ENCODE peak calls at places on chromosomes 4 and X, in four cellular contexts. One of them, this sample, is unnamed.

GRCh38 chrX:139920306-139920705 is 12.5 kb downstream of the ATP11C start:
- DNase-seq in GM20000: no peak
- DNase-seq in AG09309: no peak
- DNase-seq in ovary: no peak
- DNase-seq in this sample: no peak

GRCh38 chr4:127049506-127049905 is 583.3 kb upstream of the INTU start:
- DNase-seq in GM20000: no peak
- DNase-seq in AG09309: no peak
- DNase-seq in ovary: no peak
- DNase-seq in this sample: no peak

GRCh38 chr4:186932631-186933150 is 209.0 kb upstream of the FAT1 start:
- DNase-seq in GM20000: no peak
- DNase-seq in ovary: no peak
- DNase-seq in AG09309: peak; percentile 76
- DNase-seq in this sample: no peak

GRCh38 chr4:123444298-123444731 is 47.7 kb downstream of the SPRY1 start:
- DNase-seq in AG09309: no peak
- DNase-seq in GM20000: peak; percentile 42
- DNase-seq in ovary: peak; percentile 28
- DNase-seq in this sample: peak; percentile 84

GRCh38 chr4:84908876-84909275 is 57.6 kb downstream of the WDFY3 start:
- DNase-seq in AG09309: no peak
- DNase-seq in GM20000: no peak
- DNase-seq in ovary: no peak
- DNase-seq in this sample: no peak

GRCh38 chr4:8920969-8921368 is 49.3 kb upstream of the HMX1 start:
- DNase-seq in GM20000: no peak
- DNase-seq in ovary: no peak
- DNase-seq in AG09309: no peak
- DNase-seq in this sample: no peak

GRCh38 chrX:56563231-56564116 is at the start of gene UBQLN2:
- DNase-seq in GM20000: peak; percentile 57
- DNase-seq in ovary: peak; percentile 84
- DNase-seq in AG09309: peak; percentile 44
- DNase-seq in this sample: peak; percentile 82

GRCh38 chr4:23889814-23890269 is at the start of gene PPARGC1A:
- DNase-seq in GM20000: no peak
- DNase-seq in ovary: peak; percentile 17
- DNase-seq in AG09309: no peak
- DNase-seq in this sample: no peak

GRCh38 chr4:112145820-112146813 is 863 bp downstream of the FAM241A start:
- DNase-seq in AG09309: no peak
- DNase-seq in ovary: peak; percentile 44
- DNase-seq in GM20000: peak; percentile 84
- DNase-seq in this sample: peak; percentile 85
- TF ChIP-seq CTCF in AG09309: peak; percentile 27
- TF ChIP-seq CTCF in ovary: no peak
- TF ChIP-seq CTCF in GM20000: no peak
- TF ChIP-seq CTCF in this sample: no peak

DNA sequence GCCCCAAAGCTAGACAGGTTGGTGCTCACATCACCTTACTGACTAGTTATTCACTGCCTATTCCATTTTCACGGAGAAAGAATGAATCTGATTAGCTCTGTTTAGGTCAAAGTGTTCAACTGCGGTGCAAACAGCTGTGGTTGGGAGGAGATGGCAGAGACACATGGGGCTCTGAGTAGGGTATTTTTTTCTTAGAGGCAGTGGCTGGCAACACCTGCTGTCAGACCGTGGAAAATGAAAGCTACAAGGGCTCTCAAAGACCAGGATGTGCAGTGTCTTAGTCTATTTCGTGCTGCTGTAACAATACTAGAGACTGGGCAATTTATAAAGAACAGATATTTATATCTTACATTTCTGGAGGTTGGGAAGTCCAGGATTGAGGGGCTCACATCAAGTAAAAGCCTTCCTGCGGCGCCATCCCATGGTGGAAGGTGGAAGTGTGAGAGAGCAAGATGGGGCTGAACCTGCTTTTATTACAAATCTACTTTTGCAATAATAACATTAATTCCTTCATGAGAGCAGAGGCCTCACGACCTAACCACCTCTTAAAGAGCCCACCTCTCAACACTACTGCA is 10.6 kb downstream of the NYX start:
- DNase-seq in AG09309: no peak
- DNase-seq in ovary: no peak
- DNase-seq in GM20000: peak; percentile 26
- DNase-seq in this sample: peak; percentile 36
- TF ChIP-seq CTCF in AG09309: peak; percentile 23
- TF ChIP-seq CTCF in ovary: no peak
- TF ChIP-seq CTCF in GM20000: no peak
- TF ChIP-seq CTCF in this sample: peak; percentile 39

GRCh38 chr4:82430193-82431025 is at the start of the genes ENOPH1 and HNRNPDL:
- DNase-seq in AG09309: peak; percentile 69
- DNase-seq in ovary: peak; percentile 97
- DNase-seq in GM20000: peak; percentile 97
- DNase-seq in this sample: peak; percentile 100

GRCh38 chr4:82428969-82429727 is 1.1 kb downstream of the HNRNPDL start:
- DNase-seq in AG09309: peak; percentile 43
- DNase-seq in ovary: peak; percentile 97
- DNase-seq in GM20000: peak; percentile 97
- DNase-seq in this sample: peak; percentile 90

GRCh38 chr4:82428526-82428968 is 1.7 kb downstream of the HNRNPDL start:
- DNase-seq in AG09309: no peak
- DNase-seq in ovary: no peak
- DNase-seq in GM20000: no peak
- DNase-seq in this sample: no peak

GRCh38 chr4:82431026-82431745 is 796 bp downstream of the ENOPH1 start:
- DNase-seq in AG09309: no peak
- DNase-seq in GM20000: peak; percentile 23
- DNase-seq in ovary: peak; percentile 54
- DNase-seq in this sample: peak; percentile 59

DNA sequence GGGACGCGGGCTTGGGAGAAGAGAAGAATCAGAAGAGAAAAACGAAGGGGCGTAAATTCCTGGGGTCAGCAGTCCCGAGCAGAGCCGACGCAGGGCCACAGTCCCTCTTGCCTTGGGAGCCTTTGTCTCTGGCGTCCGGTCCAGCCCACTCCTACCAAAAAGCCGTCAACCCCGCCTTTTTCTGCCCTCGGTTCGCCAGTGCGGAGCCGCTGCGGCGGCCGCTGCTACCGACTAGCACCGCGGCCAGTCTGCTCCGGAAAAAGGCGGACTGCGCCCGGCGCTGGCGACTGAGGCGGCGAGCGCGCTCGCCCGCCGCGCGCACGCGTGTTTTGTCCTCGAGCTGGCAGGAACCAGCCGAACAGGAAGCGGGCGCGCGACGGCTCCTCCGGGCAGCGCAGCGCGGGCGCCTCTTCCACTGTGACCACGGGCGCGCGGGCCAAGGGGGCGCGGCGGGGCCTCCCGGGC is 502 bp downstream of the HNRNPDL start:
- DNase-seq in AG09309: no peak
- DNase-seq in GM20000: no peak
- DNase-seq in ovary: no peak
- DNase-seq in this sample: no peak
- TF ChIP-seq CTCF in AG09309: no peak
- TF ChIP-seq CTCF in GM20000: no peak
- TF ChIP-seq CTCF in ovary: no peak
- TF ChIP-seq CTCF in this sample: no peak

GRCh38 chr4:90357117-90357710 is 230.0 kb downstream of the CCSER1 start:
- DNase-seq in ovary: no peak
- DNase-seq in GM20000: peak; percentile 9
- DNase-seq in AG09309: peak; percentile 1
- DNase-seq in this sample: no peak
- TF ChIP-seq CTCF in ovary: no peak
- TF ChIP-seq CTCF in GM20000: no peak
- TF ChIP-seq CTCF in AG09309: no peak
- TF ChIP-seq CTCF in this sample: peak; percentile 23

GRCh38 chr4:168867128-168867527 is 142.9 kb downstream of the CBR4 start:
- DNase-seq in AG09309: no peak
- DNase-seq in GM20000: no peak
- DNase-seq in ovary: no peak
- DNase-seq in this sample: no peak

GRCh38 chr4:168866635-168867034 is 143.4 kb downstream of the CBR4 start:
- DNase-seq in ovary: no peak
- DNase-seq in GM20000: no peak
- DNase-seq in AG09309: no peak
- DNase-seq in this sample: no peak

GRCh38 chr4:168863719-168864632 is 146.1 kb downstream of the CBR4 start:
- DNase-seq in ovary: no peak
- DNase-seq in AG09309: no peak
- DNase-seq in GM20000: no peak
- DNase-seq in this sample: no peak

GRCh38 chr4:168865854-168866253 is 144.2 kb downstream of the CBR4 start:
- DNase-seq in ovary: no peak
- DNase-seq in AG09309: no peak
- DNase-seq in GM20000: no peak
- DNase-seq in this sample: no peak

GRCh38 chr4:168864831-168865541 is 145.1 kb downstream of the CBR4 start:
- DNase-seq in GM20000: no peak
- DNase-seq in ovary: no peak
- DNase-seq in AG09309: no peak
- DNase-seq in this sample: no peak
- TF ChIP-seq CTCF in GM20000: no peak
- TF ChIP-seq CTCF in ovary: no peak
- TF ChIP-seq CTCF in AG09309: peak; percentile 55
- TF ChIP-seq CTCF in this sample: no peak

GRCh38 chr4:188821500-188821899 is 682.3 kb downstream of the TRIML1 start:
- DNase-seq in ovary: no peak
- DNase-seq in AG09309: no peak
- DNase-seq in GM20000: no peak
- DNase-seq in this sample: no peak
- TF ChIP-seq CTCF in ovary: no peak
- TF ChIP-seq CTCF in AG09309: no peak
- TF ChIP-seq CTCF in GM20000: no peak
- TF ChIP-seq CTCF in this sample: no peak

This sample was measured in activated CD8-positive, alpha-beta T cell treated with anti-CD3 and anti-CD28 coated beads for 36 hours.